ENCODE peak calls at places on chromosomes 5 and 9, in seven cellular contexts. X, I, E, N, B, W and U are unnamed samples.

GRCh38 chr5:159459951-159460538 is 129.8 kb upstream of the IL12B start:
- DNase-seq in W (no peak), I (peak), E (no peak), X (no peak), N (no peak), B (no peak), U (no peak)

GRCh38 chr5:173302546-173303155 is 25.6 kb downstream of the STC2 start:
- DNase-seq in E (no peak), B (no peak), X (no peak), N (no peak), W (peak), I (peak), U (no peak)

GRCh38 chr9:76759726-76760125 is 4.5 kb upstream of the PCA3 start:
- DNase-seq in B (peak), E (no peak), W (no peak), X (no peak), N (no peak), I (no peak), U (peak)

GRCh38 chr5:67156976-67157583 is 39.5 kb downstream of the CD180 start:
- DNase-seq in W (peak), X (no peak), N (no peak), E (no peak), B (peak), I (peak), U (no peak)

GRCh38 chr5:140189977-140190867 is 15.2 kb downstream of the CYSTM1 start:
- DNase-seq in E (no peak), X (no peak), I (peak), N (no peak), W (no peak), B (no peak), U (no peak)

GRCh38 chr9:89720721-89721660 is 116.2 kb downstream of the GADD45G start:
- DNase-seq in E (no peak), I (no peak), N (no peak), X (no peak), B (no peak), W (no peak), U (no peak)

GRCh38 chr5:66223637-66224036 is 79.5 kb downstream of the SREK1 start:
- DNase-seq in W (peak), N (no peak), E (no peak), I (no peak), X (no peak), B (no peak), U (no peak)

GRCh38 chr9:13139641-13140171 is 139.8 kb downstream of the MPDZ start:
- DNase-seq in X (no peak), N (no peak), W (no peak), B (no peak), I (peak), E (no peak), U (no peak)

GRCh38 chr5:173572431-173573125 is 43.9 kb downstream of the BOD1 start:
- DNase-seq in B (no peak), N (no peak), W (no peak), E (no peak), I (no peak), X (no peak), U (no peak)

GRCh38 chr9:86036555-86036954 is 62.8 kb downstream of the GOLM1 start:
- DNase-seq in I (no peak), W (no peak), N (no peak), X (no peak), B (peak), E (no peak), U (no peak)

GRCh38 chr5:135635471-135635870 is 56.7 kb upstream of the CXCL14 start:
- DNase-seq in W (no peak), E (no peak), B (no peak), I (no peak), X (no peak), N (no peak), U (no peak)

GRCh38 chr5:152638996-152639552 is 234.0 kb upstream of the NMUR2 start:
- DNase-seq in I (no peak), E (no peak), X (no peak), W (no peak), N (no peak), B (no peak), U (no peak)

GRCh38 chr9:94586814-94587213 is 6.8 kb downstream of the FBP2 start:
- DNase-seq in W (no peak), N (no peak), X (no peak), I (peak), B (no peak), E (no peak), U (no peak)

GRCh38 chr5:61732796-61733195 is 400.7 kb downstream of the ZSWIM6 start:
- DNase-seq in E (no peak), B (no peak), W (no peak), N (no peak), I (no peak), X (no peak), U (no peak)

GRCh38 chr5:116564322-116564721 is 10.3 kb downstream of the SEMA6A start:
- DNase-seq in B (no peak), W (no peak), I (no peak), E (no peak), X (no peak), N (no peak), U (no peak)

GRCh38 chr5:14164164-14164720 is 21.1 kb downstream of the TRIO start:
- DNase-seq in X (no peak), B (no peak), W (no peak), E (no peak), N (no peak), I (no peak), U (no peak)

GRCh38 chr5:31976161-31976560 is 198.0 kb downstream of the GOLPH3 start:
- DNase-seq in E (no peak), N (no peak), B (no peak), X (no peak), W (no peak), I (no peak), U (no peak)

GRCh38 chr5:88882321-88883038 is 504 bp downstream of the MEF2C start:
- DNase-seq in E (no peak), W (no peak), I (no peak), N (no peak), B (no peak), X (no peak), U (peak)

GRCh38 chr5:151174612-151175101 is 17.1 kb upstream of the ANXA6 start:
- DNase-seq in E (no peak), I (no peak), X (peak), B (no peak), N (no peak), W (no peak), U (no peak)

GRCh38 chr9:115359011-115359780 is 241.2 kb upstream of the TNC start:
- DNase-seq in E (no peak), I (peak), X (no peak), W (no peak), N (no peak), B (no peak), U (no peak)

GRCh38 chr5:179438041-179438441 is 92.8 kb upstream of the ADAMTS2 start:
- DNase-seq in B (no peak), E (peak), I (no peak), W (no peak), N (no peak), X (peak), U (no peak)

GRCh38 chr9:130921483-130921806 is 17.6 kb downstream of the FIBCD1 start:
- DNase-seq in B (no peak), W (no peak), E (no peak), I (no peak), N (no peak), X (peak), U (no peak)

GRCh38 chr9:134177624-134178393 is 13.4 kb upstream of the RNU6ATAC start:
- DNase-seq in X (peak), E (no peak), B (no peak), W (no peak), N (peak), I (no peak), U (peak)
- TF ChIP-seq CTCF in X (no peak), E (no peak), B (no peak), W (no peak), N (no peak), I (no peak), U (no peak)

DNA sequence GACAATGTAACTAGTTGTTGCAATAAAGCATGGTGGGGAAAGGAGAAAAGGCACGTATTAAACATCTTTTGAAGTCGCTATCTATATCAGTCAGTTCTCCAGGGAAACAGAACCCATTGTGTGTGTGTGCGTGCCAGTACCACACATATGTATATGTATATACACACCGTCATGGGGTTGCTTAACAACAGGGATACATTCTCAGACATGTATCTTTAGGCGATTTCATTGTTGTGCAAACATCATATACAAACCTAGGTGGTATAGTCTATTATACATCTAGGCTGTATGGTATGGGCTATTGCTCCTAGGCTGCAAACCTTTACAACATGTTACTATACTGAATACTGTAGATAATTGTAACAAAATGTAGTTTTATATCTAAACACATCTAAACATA is 2.3 kb downstream of the CDKN2B-AS1 start:
- DNase-seq in X (no peak), B (no peak), I (no peak), E (no peak), N (no peak), W (no peak), U (no peak)
- H3K4me3 ChIP-seq in X (no peak), B (no peak), I (no peak), E (no peak), N (no peak), W (no peak), U (no peak)

GRCh38 chr9:135565636-135566035 is 4.1 kb downstream of the PAEP start:
- DNase-seq in N (no peak), X (no peak), W (no peak), I (no peak), E (no peak), B (no peak), U (no peak)
- TF ChIP-seq CTCF in N (no peak), X (no peak), W (no peak), I (no peak), E (no peak), B (no peak), U (no peak)

DNA sequence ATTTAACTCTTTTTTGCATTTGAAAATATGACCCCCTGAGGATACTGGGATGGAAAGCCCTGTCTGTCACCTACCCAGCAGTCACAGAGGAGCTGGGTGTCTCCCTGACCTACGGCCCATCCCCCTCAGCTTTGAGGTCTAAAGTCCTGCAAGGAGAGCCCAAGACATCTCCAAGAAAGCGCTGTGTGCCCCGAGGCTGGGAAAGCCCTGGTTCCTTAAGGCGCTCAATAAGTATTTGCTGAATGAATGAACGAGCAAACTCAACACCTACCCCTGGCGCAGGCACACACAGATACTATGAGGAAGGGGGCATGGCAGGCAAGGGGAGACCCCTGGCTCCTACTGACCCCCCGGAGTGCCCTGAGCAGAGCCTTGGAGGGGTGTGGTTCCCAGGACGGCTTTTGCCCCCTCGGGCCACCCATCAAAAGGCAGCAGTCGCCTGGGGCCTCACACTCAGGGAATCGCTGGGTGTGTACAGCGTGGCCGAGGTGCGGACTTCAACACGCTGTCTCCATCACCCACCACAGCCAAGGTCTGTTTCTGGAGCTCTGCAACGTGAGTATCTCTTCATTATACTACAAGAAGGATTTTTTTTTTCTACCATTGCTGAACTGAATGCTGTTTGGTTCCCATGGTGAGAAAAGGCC is 211.6 kb downstream of the ERCC6L2 start:
- DNase-seq in E (no peak), W (no peak), B (no peak), I (no peak), X (no peak), N (no peak), U (no peak)
- H3K4me3 ChIP-seq in E (no peak), W (no peak), B (no peak), I (no peak), X (no peak), N (no peak), U (no peak)

GRCh38 chr5:17094830-17095229 is 122.6 kb upstream of the BASP1 start:
- DNase-seq in B (no peak), N (no peak), X (no peak), W (no peak), E (no peak), I (no peak), U (no peak)
- TF ChIP-seq CTCF in B (no peak), N (no peak), X (no peak), W (no peak), E (no peak), I (no peak), U (no peak)